ENCODE peak calls at places on chromosomes 1 and 21, in nine cellular contexts. M, B, L, P, N, A, S, Z and H are unnamed samples.

GRCh38 chr21:44902268-44903053 is 18.2 kb downstream of the ITGB2 start:
- DNase-seq in M (no peak), B (no peak), L (no peak), P (no peak), N (no peak), A (no peak), S (no peak), Z (peak; percentile 2), H (no peak)

GRCh38 chr21:34836933-34837505 is 168.2 kb downstream of the CLIC6 start:
- DNase-seq in M (no peak), B (no peak), L (no peak), P (no peak), N (no peak), A (peak; percentile 53), S (no peak), Z (no peak), H (no peak)

GRCh38 chr1:155513300-155513926 is 49.2 kb downstream of the ASH1L start:
- DNase-seq in M (peak; percentile 79), B (no peak), L (no peak), P (no peak), N (peak; percentile 15), A (peak; percentile 59), S (no peak), Z (no peak), H (no peak)

GRCh38 chr1:94055459-94056122 is 65.4 kb downstream of the ABCA4 start:
- DNase-seq in M (no peak), B (no peak), L (no peak), P (no peak), N (no peak), A (no peak), S (no peak), Z (no peak), H (no peak)

GRCh38 chr1:11466416-11466815 is 12.5 kb upstream of the DISP3 start:
- DNase-seq in M (no peak), B (no peak), L (no peak), P (no peak), N (no peak), A (no peak), S (no peak), Z (no peak), H (no peak)

GRCh38 chr21:46189959-46190490 is 5.8 kb upstream of the SPATC1L start:
- DNase-seq in M (no peak), B (no peak), L (no peak), P (peak; percentile 15), N (no peak), A (no peak), S (no peak), Z (no peak), H (no peak)

GRCh38 chr1:246121533-246121932 is 385.5 kb downstream of the SMYD3 start:
- DNase-seq in M (peak; percentile 28), B (no peak), L (no peak), P (no peak), N (no peak), A (no peak), S (no peak), Z (no peak), H (no peak)

GRCh38 chr1:107963601-107964396 is 1.2 kb downstream of the VAV3 start:
- DNase-seq in M (no peak), B (peak; percentile 8), L (peak; percentile 91), P (peak; percentile 33), N (peak; percentile 69), A (peak; percentile 67), S (peak; percentile 29), Z (peak; percentile 13), H (no peak)

GRCh38 chr21:33762798-33763572 is 120.7 kb downstream of the ITSN1 start:
- DNase-seq in M (peak; percentile 24), B (no peak), L (no peak), P (no peak), N (no peak), A (peak; percentile 67), S (no peak), Z (no peak), H (no peak)

GRCh38 chr1:26045712-26046312 is at the start of gene SLC30A2:
- DNase-seq in M (no peak), B (no peak), L (no peak), P (no peak), N (no peak), A (no peak), S (no peak), Z (no peak), H (no peak)

GRCh38 chr1:203754455-203754864 is 10.5 kb upstream of the LAX1 start:
- DNase-seq in M (no peak), B (no peak), L (peak; percentile 83), P (no peak), N (no peak), A (no peak), S (no peak), Z (no peak), H (no peak)

GRCh38 chr1:100785399-100786082 is 66.0 kb downstream of the VCAM1 start:
- DNase-seq in M (peak; percentile 74), B (no peak), L (no peak), P (no peak), N (no peak), A (peak; percentile 82), S (no peak), Z (no peak), H (peak; percentile 81)

GRCh38 chr1:39694026-39694425 is 2.8 kb upstream of the HPCAL4 start:
- DNase-seq in M (no peak), B (no peak), L (no peak), P (no peak), N (no peak), A (no peak), S (no peak), Z (no peak), H (no peak)

GRCh38 chr1:39699419-39699818 is 8.2 kb upstream of the HPCAL4 start:
- DNase-seq in M (no peak), B (no peak), L (no peak), P (no peak), N (no peak), A (no peak), S (no peak), Z (no peak), H (no peak)

GRCh38 chr1:39695011-39695410 is 3.8 kb upstream of the HPCAL4 start:
- DNase-seq in M (peak; percentile 25), B (no peak), L (no peak), P (no peak), N (no peak), A (no peak), S (no peak), Z (no peak), H (no peak)

GRCh38 chr1:39698568-39698967 is 7.3 kb upstream of the HPCAL4 start:
- DNase-seq in M (no peak), B (no peak), L (no peak), P (no peak), N (no peak), A (no peak), S (no peak), Z (no peak), H (no peak)

DNA sequence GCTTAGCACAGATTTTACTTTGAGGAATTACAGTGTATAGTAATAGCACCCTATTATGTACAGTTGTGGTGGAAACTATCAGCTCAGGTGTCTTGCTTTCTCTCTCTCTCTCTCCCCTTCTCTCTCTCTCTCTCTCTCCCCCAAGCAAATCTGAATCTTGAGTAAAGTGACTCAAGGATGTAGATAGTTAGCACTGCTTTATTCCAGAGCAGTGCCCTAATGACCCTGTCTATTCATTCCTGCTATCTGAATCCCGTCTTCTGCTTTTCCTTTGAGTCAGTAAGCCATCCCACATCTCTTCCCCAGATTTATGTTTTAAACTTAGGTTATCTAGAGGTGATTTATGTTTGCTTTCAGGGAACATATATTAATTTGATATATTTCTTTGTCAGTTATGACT is 5.2 kb upstream of the HPCAL4 start:
- DNase-seq in M (no peak), B (no peak), L (no peak), P (no peak), N (no peak), A (no peak), S (no peak), Z (no peak), H (no peak)
- TF ChIP-seq CTCF in M (no peak), B (no peak), L (no peak), P (no peak), N (no peak), A (no peak), S (no peak), Z (no peak), H (no peak)

DNA sequence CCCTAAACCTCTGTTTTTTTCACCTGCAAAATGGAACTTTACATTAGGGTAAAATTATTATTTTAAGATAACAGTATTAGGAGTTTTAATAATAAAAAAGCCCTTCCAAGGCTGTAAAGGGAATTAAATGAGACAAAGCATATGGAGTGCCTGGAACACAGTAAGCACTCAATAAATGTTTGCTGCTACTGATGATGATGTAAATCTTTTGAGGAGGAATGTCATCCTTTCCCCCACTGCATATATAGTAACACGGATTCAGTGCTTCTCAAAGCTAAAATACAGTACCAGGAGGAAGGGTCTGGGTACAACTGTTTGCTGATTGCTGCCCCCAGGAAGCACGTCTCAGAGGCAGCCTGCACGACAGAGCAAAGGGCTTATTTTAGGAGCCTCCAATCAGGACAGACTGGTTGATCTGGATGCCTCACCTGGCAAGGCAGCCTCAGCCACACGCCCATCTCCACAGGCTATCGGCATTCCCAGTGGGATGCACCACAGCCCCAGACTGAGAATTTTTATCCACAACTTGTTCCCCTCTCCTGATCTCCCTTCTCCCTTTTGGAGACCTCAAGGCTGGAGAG is 64.4 kb downstream of the GADD45A start:
- DNase-seq in M (no peak), B (no peak), L (no peak), P (peak; percentile 52), N (no peak), A (no peak), S (no peak), Z (no peak), H (no peak)
- H3K4me3 ChIP-seq in M (no peak overlapping the region), B (no peak overlapping the region), L (no peak overlapping the region), P (no peak overlapping the region), N (no peak overlapping the region), A (no peak overlapping the region), S (no peak overlapping the region), Z (no peak overlapping the region), H (no peak overlapping the region)

DNA sequence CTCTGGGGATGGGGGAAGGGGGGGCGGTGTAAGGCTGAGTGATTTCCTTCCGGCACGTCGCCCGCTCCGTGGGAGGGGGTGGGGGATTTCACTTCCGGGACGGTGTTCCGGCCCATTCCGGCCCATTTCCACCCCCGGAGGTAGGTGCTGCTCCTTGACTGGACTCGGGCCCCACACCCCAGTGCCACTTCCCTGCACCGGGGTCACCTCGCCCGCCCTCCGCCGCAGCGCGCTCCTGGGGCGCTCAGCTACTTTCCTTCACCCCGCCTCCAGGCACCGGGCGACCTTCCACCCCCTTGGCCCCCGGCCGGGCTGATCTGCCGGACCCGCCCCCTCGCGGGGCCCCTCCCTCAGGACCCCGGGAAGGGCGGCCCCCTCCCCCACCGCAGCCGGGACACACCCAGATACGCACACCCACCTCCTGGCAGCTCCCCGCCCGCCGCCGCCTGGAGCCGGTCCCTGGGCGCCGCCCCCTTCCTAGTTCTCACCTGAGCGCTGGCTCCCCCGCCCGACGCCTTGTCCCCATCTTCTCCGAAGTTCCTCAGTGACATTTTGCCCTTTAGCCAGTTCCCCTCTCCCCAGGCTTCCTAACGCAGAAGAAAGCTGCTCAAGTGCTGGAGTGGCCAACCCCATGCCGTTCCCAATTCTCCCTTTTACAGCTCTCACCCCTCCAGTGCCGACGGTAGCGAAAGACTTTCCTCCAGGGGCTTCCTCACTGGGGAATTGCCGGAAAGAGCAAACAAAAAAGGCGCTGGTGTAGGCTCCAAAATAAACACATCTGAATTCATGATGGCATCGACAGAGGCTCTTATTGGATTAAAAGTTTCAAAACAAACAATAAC is at the start of gene ZBTB37:
- DNase-seq in M (peak; percentile 38), B (peak; percentile 74), L (peak; percentile 97), P (peak; percentile 98), N (peak; percentile 91), A (peak; percentile 35), S (peak; percentile 94), Z (peak; percentile 86), H (no peak)
- TF ChIP-seq CTCF in M (no peak), B (no peak), L (no peak), P (no peak), N (no peak), A (no peak), S (no peak), Z (no peak), H (no peak)

GRCh38 chr1:96715482-96715881 is 6.1 kb upstream of the PTBP2 start:
- DNase-seq in M (no peak), B (no peak), L (no peak), P (no peak), N (no peak), A (no peak), S (no peak), Z (no peak), H (no peak)
- H3K4me3 ChIP-seq in M (no peak overlapping the region), B (no peak overlapping the region), L (no peak overlapping the region), P (no peak overlapping the region), N (no peak overlapping the region), A (no peak overlapping the region), S (no peak overlapping the region), Z (no peak overlapping the region), H (no peak overlapping the region)